ENCODE peak calls at places on chromosomes 11 and 22, in four cellular contexts. One of them, this sample, is unnamed.

GRCh38 chr11:77081381-77081851 is 14.6 kb downstream of the CAPN5 start:
- DNase-seq in transverse colon: peak
- DNase-seq in cardiac fibroblast: no peak
- DNase-seq in GM12864: no peak
- DNase-seq in this sample: peak

GRCh38 chr22:32723632-32724031 is 77.9 kb upstream of the TIMP3 start:
- DNase-seq in transverse colon: peak
- DNase-seq in cardiac fibroblast: peak
- DNase-seq in GM12864: peak
- DNase-seq in this sample: peak

GRCh38 chr22:25878933-25879332 is 136.9 kb downstream of the MYO18B start:
- DNase-seq in transverse colon: no peak
- DNase-seq in cardiac fibroblast: no peak
- DNase-seq in GM12864: no peak
- DNase-seq in this sample: no peak

GRCh38 chr22:30753701-30754100 is 59.0 kb downstream of the OSBP2 start:
- DNase-seq in transverse colon: no peak
- DNase-seq in cardiac fibroblast: no peak
- DNase-seq in GM12864: no peak
- DNase-seq in this sample: no peak

GRCh38 chr11:18749681-18750319 is 23.8 kb upstream of the IGSF22 start:
- DNase-seq in transverse colon: no peak
- DNase-seq in cardiac fibroblast: peak
- DNase-seq in GM12864: no peak
- DNase-seq in this sample: no peak

GRCh38 chr11:62337682-62338181 is 484 bp downstream of the ASRGL1 start:
- DNase-seq in transverse colon: peak
- DNase-seq in cardiac fibroblast: peak
- DNase-seq in GM12864: no peak
- DNase-seq in this sample: no peak

GRCh38 chr11:73528420-73528819 is 69.5 kb downstream of the FAM168A start:
- DNase-seq in transverse colon: no peak
- DNase-seq in cardiac fibroblast: peak
- DNase-seq in GM12864: no peak
- DNase-seq in this sample: no peak

GRCh38 chr22:44088976-44089570 is 65.0 kb downstream of the PARVB start:
- DNase-seq in transverse colon: peak
- DNase-seq in cardiac fibroblast: peak
- DNase-seq in GM12864: no peak
- DNase-seq in this sample: no peak

GRCh38 chr22:50445071-50445879 is 29.6 kb downstream of the SBF1 start:
- DNase-seq in transverse colon: no peak
- DNase-seq in cardiac fibroblast: no peak
- DNase-seq in GM12864: no peak
- DNase-seq in this sample: peak

GRCh38 chr11:59668188-59668949 is 468 bp downstream of the PATL1 start:
- DNase-seq in transverse colon: peak
- DNase-seq in cardiac fibroblast: peak
- DNase-seq in GM12864: peak
- DNase-seq in this sample: peak

GRCh38 chr22:19368876-19369275 is 62.7 kb downstream of the HIRA start:
- DNase-seq in transverse colon: no peak
- DNase-seq in cardiac fibroblast: no peak
- DNase-seq in GM12864: no peak
- DNase-seq in this sample: no peak

GRCh38 chr11:20089796-20090653 is 70.2 kb downstream of the DBX1 start:
- DNase-seq in transverse colon: no peak
- DNase-seq in cardiac fibroblast: no peak
- DNase-seq in GM12864: no peak
- DNase-seq in this sample: no peak

GRCh38 chr11:4195909-4196308 is 101.3 kb downstream of the RRM1 start:
- DNase-seq in transverse colon: no peak
- DNase-seq in cardiac fibroblast: no peak
- DNase-seq in GM12864: no peak
- DNase-seq in this sample: no peak

GRCh38 chr22:19518568-19519030 is 5.6 kb downstream of the CLDN5 start:
- DNase-seq in transverse colon: no peak
- DNase-seq in cardiac fibroblast: no peak
- DNase-seq in GM12864: no peak
- DNase-seq in this sample: no peak

GRCh38 chr11:66844496-66845142 is 1.4 kb downstream of the RCE1 start:
- DNase-seq in transverse colon: no peak
- DNase-seq in cardiac fibroblast: no peak
- DNase-seq in GM12864: no peak
- DNase-seq in this sample: no peak

GRCh38 chr11:92424281-92424680 is 199.7 kb downstream of the FAT3 start:
- DNase-seq in transverse colon: no peak
- DNase-seq in cardiac fibroblast: peak
- DNase-seq in GM12864: no peak
- DNase-seq in this sample: no peak

GRCh38 chr11:3901249-3902025 is 46.0 kb downstream of the STIM1 start:
- DNase-seq in transverse colon: no peak
- DNase-seq in cardiac fibroblast: no peak
- DNase-seq in GM12864: no peak
- DNase-seq in this sample: no peak

GRCh38 chr22:29443452-29443851 is 5.1 kb downstream of the RFPL1 start:
- DNase-seq in transverse colon: no peak
- DNase-seq in cardiac fibroblast: peak
- DNase-seq in GM12864: no peak
- DNase-seq in this sample: no peak

GRCh38 chr11:70834277-70834940 is 418.0 kb downstream of the SHANK2 start:
- DNase-seq in transverse colon: no peak
- DNase-seq in cardiac fibroblast: no peak
- DNase-seq in GM12864: no peak
- DNase-seq in this sample: no peak

GRCh38 chr22:27223317-27224177 is 566.2 kb downstream of the MIAT start:
- DNase-seq in transverse colon: no peak
- DNase-seq in cardiac fibroblast: peak
- DNase-seq in GM12864: no peak
- DNase-seq in this sample: no peak

GRCh38 chr11:68213135-68213515 is at the start of gene KMT5B:
- DNase-seq in transverse colon: peak
- DNase-seq in cardiac fibroblast: peak
- DNase-seq in GM12864: no peak
- DNase-seq in this sample: no peak

GRCh38 chr11:26287067-26287518 is 44.8 kb upstream of the ANO3 start:
- DNase-seq in transverse colon: no peak
- DNase-seq in cardiac fibroblast: peak
- DNase-seq in GM12864: no peak
- DNase-seq in this sample: no peak

GRCh38 chr11:104451193-104451592 is 287.2 kb upstream of the PDGFD start:
- DNase-seq in transverse colon: no peak
- DNase-seq in cardiac fibroblast: no peak
- DNase-seq in GM12864: no peak
- DNase-seq in this sample: no peak

GRCh38 chr11:64765291-64765803 is 5.6 kb upstream of the PYGM start:
- DNase-seq in transverse colon: no peak
- DNase-seq in cardiac fibroblast: no peak
- DNase-seq in GM12864: no peak
- DNase-seq in this sample: no peak
- TF ChIP-seq CTCF in transverse colon: no peak
- TF ChIP-seq CTCF in cardiac fibroblast: peak
- TF ChIP-seq CTCF in GM12864: peak
- TF ChIP-seq CTCF in this sample: no peak

DNA sequence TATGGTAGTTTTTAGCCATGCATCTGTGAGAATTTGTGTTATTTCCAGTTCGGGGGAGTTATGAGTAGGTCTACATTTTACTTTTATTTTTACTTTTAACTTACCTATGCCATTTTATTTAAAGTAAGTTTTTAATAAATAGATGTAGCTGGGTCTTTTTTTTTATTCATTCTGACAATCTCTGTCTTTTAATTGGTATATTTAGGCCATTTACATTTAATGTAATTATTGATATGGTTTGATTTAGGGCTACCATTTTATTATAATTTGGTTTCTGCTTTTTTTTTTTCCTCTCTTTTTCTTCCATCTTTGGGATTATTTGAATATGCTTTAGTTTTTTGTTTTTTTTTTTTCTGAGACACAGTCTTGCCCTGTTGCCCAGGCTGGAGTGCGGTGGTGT is 1.9 kb downstream of the SWAP70 start:
- DNase-seq in transverse colon: no peak
- DNase-seq in cardiac fibroblast: no peak
- DNase-seq in GM12864: no peak
- DNase-seq in this sample: no peak
- H3K4me3 ChIP-seq in transverse colon: no peak
- H3K4me3 ChIP-seq in cardiac fibroblast: peak
- H3K4me3 ChIP-seq in GM12864: peak
- H3K4me3 ChIP-seq in this sample: no peak

GRCh38 chr11:44840526-44840925 is 110.2 kb downstream of the TP53I11 start:
- DNase-seq in transverse colon: no peak
- DNase-seq in cardiac fibroblast: no peak
- DNase-seq in GM12864: no peak
- DNase-seq in this sample: no peak
- TF ChIP-seq CTCF in transverse colon: no peak
- TF ChIP-seq CTCF in cardiac fibroblast: no peak
- TF ChIP-seq CTCF in GM12864: no peak
- TF ChIP-seq CTCF in this sample: no peak

GRCh38 chr11:128685383-128686044 is 8.4 kb upstream of the FLI1 start:
- DNase-seq in transverse colon: no peak
- DNase-seq in cardiac fibroblast: no peak
- DNase-seq in GM12864: no peak
- DNase-seq in this sample: no peak
- H3K4me3 ChIP-seq in transverse colon: no peak
- H3K4me3 ChIP-seq in cardiac fibroblast: peak
- H3K4me3 ChIP-seq in GM12864: no peak
- H3K4me3 ChIP-seq in this sample: no peak

DNA sequence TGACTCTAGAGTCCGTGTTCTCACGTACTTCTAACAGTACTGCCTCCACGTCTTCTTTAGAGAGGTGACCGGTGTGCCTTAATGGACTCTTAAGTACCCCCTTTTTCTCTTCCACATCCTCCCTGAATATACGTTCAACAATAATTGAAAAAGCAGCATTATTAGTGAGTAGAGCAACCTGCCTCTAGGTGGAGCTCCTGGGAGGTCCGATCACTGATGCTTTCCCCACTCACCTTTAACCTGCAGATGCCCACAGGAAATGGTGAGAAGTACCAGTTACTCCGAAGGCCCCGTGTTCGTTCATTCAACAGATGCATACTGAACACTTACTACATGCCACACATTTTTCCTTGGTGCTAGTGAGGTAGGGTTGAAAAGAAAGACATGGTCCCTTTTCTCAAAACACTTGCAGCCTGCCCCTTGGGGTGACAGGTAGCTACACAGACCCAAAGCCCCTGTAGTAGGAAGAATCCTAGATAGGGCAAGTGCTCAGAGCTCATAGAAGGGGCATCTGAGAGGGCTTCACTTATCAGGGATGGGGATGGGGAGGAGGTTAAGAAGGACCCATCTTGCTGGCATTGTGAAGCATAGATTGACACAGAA is 72.7 kb downstream of the FEZ1 start:
- DNase-seq in transverse colon: no peak
- DNase-seq in cardiac fibroblast: no peak
- DNase-seq in GM12864: no peak
- DNase-seq in this sample: no peak
- TF ChIP-seq CTCF in transverse colon: no peak
- TF ChIP-seq CTCF in cardiac fibroblast: peak
- TF ChIP-seq CTCF in GM12864: peak
- TF ChIP-seq CTCF in this sample: peak

GRCh38 chr11:1570896-1571759 is 943 bp downstream of the DUSP8 start:
- DNase-seq in transverse colon: no peak
- DNase-seq in cardiac fibroblast: no peak
- DNase-seq in GM12864: no peak
- DNase-seq in this sample: no peak

GRCh38 chr11:1570531-1570895 is 1.6 kb downstream of the DUSP8 start:
- DNase-seq in transverse colon: no peak
- DNase-seq in cardiac fibroblast: no peak
- DNase-seq in GM12864: no peak
- DNase-seq in this sample: no peak

GRCh38 chr11:1572200-1573076 is at the start of gene DUSP8:
- DNase-seq in transverse colon: peak
- DNase-seq in cardiac fibroblast: peak
- DNase-seq in GM12864: no peak
- DNase-seq in this sample: peak

GRCh38 chr11:1573077-1573846 is 1.2 kb upstream of the DUSP8 start:
- DNase-seq in transverse colon: peak
- DNase-seq in cardiac fibroblast: no peak
- DNase-seq in GM12864: no peak
- DNase-seq in this sample: no peak

DNA sequence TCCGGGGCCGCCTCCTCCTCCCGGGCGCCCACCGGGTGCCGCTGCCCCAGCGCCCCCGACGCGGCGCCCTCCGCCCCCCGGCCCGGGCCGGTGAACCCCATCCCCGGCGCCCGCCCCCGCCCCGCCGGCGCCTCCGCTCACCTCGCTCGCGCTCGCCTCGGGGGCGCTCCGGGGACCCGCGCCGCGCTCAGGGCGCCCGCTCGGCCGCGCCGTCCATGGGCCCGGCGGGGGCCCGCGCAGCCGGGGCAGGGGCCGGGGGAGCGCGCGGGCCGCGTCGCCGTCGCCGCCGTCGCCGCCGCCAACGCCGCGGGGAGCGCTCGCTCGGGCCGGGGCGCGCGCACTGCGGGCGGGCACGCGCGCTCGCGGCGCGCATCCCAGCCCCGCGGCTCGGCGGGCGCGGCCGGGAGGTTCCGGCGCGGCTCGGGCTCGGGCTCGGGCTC is 291 bp downstream of the DUSP8 start:
- DNase-seq in transverse colon: no peak
- DNase-seq in cardiac fibroblast: no peak
- DNase-seq in GM12864: no peak
- DNase-seq in this sample: no peak
- H3K4me3 ChIP-seq in transverse colon: peak
- H3K4me3 ChIP-seq in cardiac fibroblast: no peak
- H3K4me3 ChIP-seq in GM12864: no peak
- H3K4me3 ChIP-seq in this sample: peak

DNA sequence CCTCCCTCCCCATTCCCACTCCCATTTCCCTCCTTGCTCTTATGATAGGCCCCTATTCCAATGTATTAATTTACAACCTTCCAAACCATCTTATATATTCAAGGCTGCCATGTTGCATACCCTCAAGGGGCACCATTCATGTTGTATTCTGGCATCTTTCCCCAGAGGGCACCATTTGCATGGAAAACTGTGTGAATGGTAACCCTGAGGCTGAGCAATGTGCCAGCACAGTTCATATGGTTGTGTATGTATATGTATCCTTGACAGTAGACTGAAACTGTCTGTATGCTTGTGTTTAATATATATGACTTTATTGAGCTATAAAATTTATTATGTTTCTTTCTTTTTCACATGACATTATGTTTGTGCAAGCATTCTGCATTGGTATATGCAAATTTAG is 7.3 kb downstream of the RASSF10 start:
- DNase-seq in transverse colon: peak
- DNase-seq in cardiac fibroblast: no peak
- DNase-seq in GM12864: no peak
- DNase-seq in this sample: no peak
- TF ChIP-seq CTCF in transverse colon: no peak
- TF ChIP-seq CTCF in cardiac fibroblast: no peak
- TF ChIP-seq CTCF in GM12864: no peak
- TF ChIP-seq CTCF in this sample: no peak

This sample was measured in RWPE2.